ENCODE peak calls at places on chromosomes 5 and 9, in five cellular contexts. L is NCI-H1694 treated with DMSO at 0.1 percent for 48 hours; I is stimulated activated CD4-positive, alpha-beta T cell treated with anti-CD3 and anti-CD28 coated beads, TNF-alpha, amount 100 ng/mL, for 4 hours; B is WTC11; A is MCF 10A. J is an unnamed sample.

GRCh38 chr5:73229271-73229670 is 56.3 kb downstream of the TMEM174 start:
- DNase-seq in L (no peak), I (no peak), B (no peak), A (no peak), J (no peak)

GRCh38 chr9:26205316-26205715 is 527.1 kb upstream of the TUSC1 start:
- DNase-seq in L (no peak), I (no peak), B (no peak), A (no peak), J (no peak)

GRCh38 chr5:40736103-40736875 is 19.5 kb downstream of the TTC33 start:
- DNase-seq in L (peak), I (no peak), B (no peak), A (peak), J (peak)

GRCh38 chr9:93307468-93308157 is 123.7 kb downstream of the WNK2 start:
- DNase-seq in L (no peak), I (no peak), B (no peak), A (no peak), J (no peak)

GRCh38 chr9:123326662-123327093 is 29.3 kb upstream of the CRB2 start:
- DNase-seq in L (no peak), I (no peak), B (no peak), A (no peak), J (no peak)

GRCh38 chr5:139642891-139643871 is 5.0 kb upstream of the CXXC5 start:
- DNase-seq in L (no peak), I (no peak), B (no peak), A (no peak), J (no peak)

GRCh38 chr5:90747693-90748092 is 189.1 kb downstream of the ADGRV1 start:
- DNase-seq in L (no peak), I (no peak), B (no peak), A (no peak), J (peak)

GRCh38 chr5:73615085-73615484 is 10.9 kb upstream of the ARHGEF28 start:
- DNase-seq in L (no peak), I (no peak), B (no peak), A (peak), J (no peak)

J was measured in A673.